ENCODE peak calls at places on chromosomes 2 and 18, in five cellular contexts. H, B, C, O and K are unnamed samples.

GRCh38 chr18:77138270-77138669 is 5.7 kb upstream of the MBP start:
- DNase-seq in H (no peak), B (no peak), C (peak), O (no peak), K (no peak)

GRCh38 chr2:30178618-30179404 is 32.0 kb downstream of the YPEL5 start:
- DNase-seq in H (no peak), B (peak), C (peak), O (peak), K (peak)

GRCh38 chr2:1502891-1503304 is 89.6 kb downstream of the TPO start:
- DNase-seq in H (no peak), B (no peak), C (no peak), O (no peak), K (no peak)

GRCh38 chr18:227902-228301 is 39.9 kb downstream of the THOC1 start:
- DNase-seq in H (no peak), B (no peak), C (no peak), O (no peak), K (no peak)

GRCh38 chr18:13435596-13436333 is 217.2 kb downstream of the LDLRAD4 start:
- DNase-seq in H (no peak), B (peak), C (no peak), O (no peak), K (no peak)

GRCh38 chr2:161250864-161251436 is 57.3 kb upstream of the PSMD14 start:
- DNase-seq in H (no peak), B (peak), C (no peak), O (peak), K (peak)

GRCh38 chr2:189222440-189222839 is 42.9 kb upstream of the COL5A2 start:
- DNase-seq in H (no peak), B (peak), C (peak), O (no peak), K (no peak)

GRCh38 chr2:106982350-106982749 is 96.4 kb upstream of the ST6GAL2 start:
- DNase-seq in H (no peak), B (peak), C (no peak), O (no peak), K (no peak)

GRCh38 chr2:84474176-84474575 is 15.1 kb upstream of the SUCLG1 start:
- DNase-seq in H (no peak), B (no peak), C (no peak), O (no peak), K (no peak)

GRCh38 chr2:42900226-42900744 is 107.9 kb upstream of the HAAO start:
- DNase-seq in H (no peak), B (no peak), C (no peak), O (no peak), K (no peak)

GRCh38 chr2:138244400-138245001 is 257.1 kb upstream of the SPOPL start:
- DNase-seq in H (no peak), B (peak), C (peak), O (no peak), K (no peak)

GRCh38 chr2:44016282-44016681 is 20.5 kb upstream of the LRPPRC start:
- DNase-seq in H (no peak), B (peak), C (peak), O (no peak), K (peak)

GRCh38 chr2:159176555-159176954 is 109.9 kb downstream of the WDSUB1 start:
- DNase-seq in H (no peak), B (no peak), C (no peak), O (no peak), K (no peak)